ENCODE peak calls at places on chromosomes 6 and 20, in seven cellular contexts. W, H, M, B, E, J and L are unnamed samples.

GRCh38 chr6:112939543-112939942 is 592.4 kb downstream of the RFPL4B start:
- DNase-seq in B (peak), E (no peak), M (no peak), H (peak), W (peak), J (no peak), L (no peak)

GRCh38 chr6:79813854-79814477 is 133.4 kb downstream of the ELOVL4 start:
- DNase-seq in J (peak), H (peak), M (peak), W (peak), B (peak), E (peak), L (peak)

GRCh38 chr6:106805017-106805335 is 169.6 kb downstream of the CD24 start:
- DNase-seq in E (no peak), W (no peak), H (no peak), B (no peak), J (no peak), M (no peak), L (no peak)

GRCh38 chr6:64280569-64280968 is 645.0 kb downstream of the PHF3 start:
- DNase-seq in B (no peak), H (peak), W (peak), E (peak), J (peak), M (no peak), L (peak)

GRCh38 chr20:62179162-62179504 is 3.7 kb upstream of the MTG2 start:
- DNase-seq in H (no peak), B (no peak), E (no peak), J (no peak), W (no peak), M (no peak), L (no peak)

GRCh38 chr6:3786131-3786530 is 34.6 kb upstream of the PXDC1 start:
- DNase-seq in W (no peak), J (no peak), H (no peak), E (no peak), B (no peak), M (no peak), L (no peak)

GRCh38 chr6:108622601-108623335 is 62.1 kb downstream of the FOXO3 start:
- DNase-seq in E (no peak), H (no peak), B (peak), J (peak), W (no peak), M (no peak), L (no peak)

GRCh38 chr6:158172001-158172400 is 3.9 kb downstream of the GTF2H5 start:
- DNase-seq in W (no peak), B (no peak), E (no peak), M (no peak), J (no peak), H (no peak), L (no peak)

GRCh38 chr6:130018830-130019795 is 732 bp downstream of the L3MBTL3 start:
- DNase-seq in B (peak), W (peak), H (peak), M (peak), E (no peak), J (peak), L (peak)

GRCh38 chr6:74280130-74280692 is 584.2 kb downstream of the CD109 start:
- DNase-seq in M (no peak), J (peak), B (no peak), H (no peak), W (no peak), E (no peak), L (no peak)

GRCh38 chr6:28089054-28089453 is 8.7 kb downstream of the ZNF165 start:
- DNase-seq in B (no peak), J (no peak), M (no peak), E (no peak), W (no peak), H (no peak), L (no peak)

GRCh38 chr6:489001-489400 is 97.4 kb downstream of the IRF4 start:
- DNase-seq in E (no peak), B (no peak), H (no peak), W (no peak), J (no peak), M (no peak), L (no peak)

GRCh38 chr6:138538390-138539031 is 39.2 kb upstream of the NHSL1 start:
- DNase-seq in J (peak), M (no peak), W (no peak), E (no peak), H (no peak), B (no peak), L (no peak)

GRCh38 chr6:82006027-82006738 is 241.4 kb downstream of the IBTK start:
- DNase-seq in J (peak), E (no peak), M (no peak), H (no peak), B (peak), W (peak), L (peak)

GRCh38 chr20:62157387-62158087 is 14.0 kb downstream of the SS18L1 start:
- DNase-seq in J (no peak), B (no peak), E (no peak), W (no peak), H (no peak), M (no peak), L (no peak)

GRCh38 chr6:18343741-18344140 is 43.4 kb upstream of the RNF144B start:
- DNase-seq in B (no peak), W (no peak), M (no peak), J (peak), E (peak), H (no peak), L (no peak)

GRCh38 chr6:14876778-14877613 is 368.9 kb upstream of the JARID2 start:
- DNase-seq in J (peak), E (peak), B (peak), M (no peak), W (no peak), H (no peak), L (no peak)

GRCh38 chr20:61643631-61644386 is 391.7 kb downstream of the CDH4 start:
- DNase-seq in E (no peak), J (no peak), W (no peak), B (no peak), M (no peak), H (no peak), L (no peak)

GRCh38 chr20:45925821-45926506 is 8.5 kb upstream of the PCIF1 start:
- DNase-seq in M (no peak), B (no peak), W (no peak), E (no peak), J (no peak), H (no peak), L (no peak)

GRCh38 chr6:136696238-136696637 is 96.0 kb downstream of the MAP3K5 start:
- DNase-seq in J (peak), W (no peak), E (no peak), M (no peak), H (no peak), B (no peak), L (no peak)

GRCh38 chr6:31711233-31711632 is 3.9 kb upstream of the LY6G6D start:
- DNase-seq in B (no peak), M (no peak), E (no peak), W (no peak), J (no peak), H (no peak), L (no peak)

GRCh38 chr20:47125553-47126373 is 230.7 kb downstream of the ZMYND8 start:
- DNase-seq in E (no peak), H (no peak), J (peak), M (no peak), W (no peak), B (peak), L (peak)

GRCh38 chr20:34582911-34583310 is 24.4 kb downstream of the MAP1LC3A start:
- DNase-seq in M (no peak), H (no peak), J (peak), W (no peak), B (peak), E (no peak), L (no peak)

GRCh38 chr6:46378882-46379405 is 112.3 kb downstream of the RCAN2 start:
- DNase-seq in M (no peak), B (peak), H (peak), W (no peak), J (no peak), E (no peak), L (no peak)

GRCh38 chr6:135983720-135984343 is 132.3 kb downstream of the PDE7B start:
- DNase-seq in M (no peak), H (no peak), B (no peak), E (no peak), J (no peak), W (no peak), L (no peak)

GRCh38 chr20:50366270-50367103 is 143.7 kb upstream of the PTPN1 start:
- DNase-seq in H (no peak), W (peak), M (peak), J (peak), E (no peak), B (peak), L (no peak)

GRCh38 chr20:62182469-62183425 is at the start of gene MTG2:
- DNase-seq in B (peak), E (peak), W (peak), J (peak), H (peak), M (peak), L (peak)

GRCh38 chr6:109202409-109203264 is 107.3 kb downstream of the CEP57L1 start:
- DNase-seq in M (no peak), J (peak), W (no peak), E (no peak), H (no peak), B (no peak), L (no peak)

GRCh38 chr20:24543168-24543567 is 73.7 kb downstream of the SYNDIG1 start:
- DNase-seq in W (no peak), J (no peak), B (no peak), E (no peak), M (no peak), H (no peak), L (no peak)

GRCh38 chr20:36310215-36310981 is 4.3 kb downstream of the DLGAP4 start:
- DNase-seq in J (no peak), B (no peak), E (no peak), M (no peak), H (no peak), W (no peak), L (no peak)

GRCh38 chr20:19991826-19992225 is 25.3 kb upstream of the NAA20 start:
- DNase-seq in E (no peak), M (no peak), B (no peak), H (no peak), J (no peak), W (no peak), L (no peak)

GRCh38 chr20:59561228-59561605 is 43.1 kb upstream of the PHACTR3 start:
- DNase-seq in J (no peak), E (no peak), W (no peak), B (no peak), M (no peak), H (no peak), L (no peak)